ENCODE peak calls at places on chromosomes 2 and 18, in six cellular contexts. N is NT2/D1, B is SK-N-SH, X is K562, P is HepG2, M is HCT116. C is an unnamed sample.

GRCh38 chr2:142502402-142502801 is 371.6 kb upstream of the LRP1B start:
- DNase-seq in N (no peak), B (no peak), X (no peak), P (no peak), M (no peak), C (no peak)

GRCh38 chr18:63697261-63697660 is 5.5 kb upstream of the SERPINB11 start:
- DNase-seq in N (no peak), B (no peak), X (no peak), P (no peak), M (no peak), C (no peak)

GRCh38 chr18:3528251-3528650 is 78.3 kb downstream of the TGIF1 start:
- DNase-seq in N (no peak), B (no peak), X (no peak), P (no peak), M (no peak), C (no peak)

GRCh38 chr2:62201307-62201706 is 5.4 kb downstream of the B3GNT2 start:
- DNase-seq in N (no peak), B (no peak), X (no peak), P (no peak), M (no peak), C (no peak)

GRCh38 chr2:106316937-106317336 is 122.8 kb upstream of the UXS1 start:
- DNase-seq in N (no peak), B (no peak), X (no peak), P (no peak), M (no peak), C (no peak)

GRCh38 chr2:98917031-98917459 is 19.0 kb downstream of the CRACDL start:
- DNase-seq in N (no peak), B (no peak), X (no peak), P (no peak), M (peak; percentile 8), C (no peak)

GRCh38 chr18:7592305-7593071 is 25.4 kb downstream of the PTPRM start:
- DNase-seq in N (no peak), B (peak; percentile 36), X (no peak), P (no peak), M (no peak), C (no peak)

GRCh38 chr2:45353879-45354278 is 257.2 kb downstream of the SRBD1 start:
- DNase-seq in N (no peak), B (no peak), X (no peak), P (peak; percentile 51), M (no peak), C (no peak)

GRCh38 chr2:132448771-132449170 is 32.2 kb downstream of the GPR39 start:
- DNase-seq in N (peak; percentile 23), B (peak; percentile 37), X (no peak), P (no peak), M (no peak), C (no peak)

GRCh38 chr2:32061973-32062861 is 1.1 kb upstream of the SPAST start:
- DNase-seq in N (no peak), B (peak; percentile 50), X (peak; percentile 80), P (peak; percentile 78), M (no peak), C (no peak)

GRCh38 chr2:131022731-131023130 is 70.5 kb downstream of the FAM168B start:
- DNase-seq in N (no peak), B (no peak), X (no peak), P (no peak), M (no peak), C (no peak)

GRCh38 chr2:289362-290089 is 1.6 kb upstream of the ALKAL2 start:
- DNase-seq in N (no peak), B (peak; percentile 64), X (peak; percentile 75), P (no peak), M (no peak), C (no peak)

GRCh38 chr2:203690110-203691047 is 16.1 kb upstream of the CD28 start:
- DNase-seq in N (no peak), B (no peak), X (no peak), P (no peak), M (no peak), C (no peak)

GRCh38 chr2:174392706-174393105 is 2.8 kb upstream of the SCRN3 start:
- DNase-seq in N (no peak), B (no peak), X (no peak), P (no peak), M (no peak), C (no peak)

GRCh38 chr2:215431778-215432758 is 3.8 kb downstream of the FN1 start:
- DNase-seq in N (no peak), B (no peak), X (no peak), P (no peak), M (no peak), C (no peak)

GRCh38 chr2:217231212-217231611 is 371.3 kb upstream of the TNP1 start:
- DNase-seq in N (no peak), B (no peak), X (no peak), P (no peak), M (no peak), C (no peak)

GRCh38 chr18:13262839-13263691 is 44.5 kb downstream of the LDLRAD4 start:
- DNase-seq in N (no peak), B (no peak), X (no peak), P (no peak), M (no peak), C (no peak)

GRCh38 chr2:102256281-102256680 is 55.1 kb upstream of the IL1RL1 start:
- DNase-seq in N (no peak), B (no peak), X (no peak), P (no peak), M (no peak), C (no peak)

GRCh38 chr18:77009675-77010074 is 122.9 kb downstream of the MBP start:
- DNase-seq in N (no peak), B (no peak), X (no peak), P (no peak), M (no peak), C (no peak)

GRCh38 chr2:65431417-65432226 is 777 bp downstream of the SPRED2 start:
- DNase-seq in N (no peak), B (peak; percentile 68), X (peak; percentile 63), P (peak; percentile 37), M (no peak), C (no peak)
- TF ChIP-seq YY1 in N (no peak), B (peak; percentile 34), X (peak; percentile 61), P (peak; percentile 29), M (no peak), C (peak; percentile 91)

GRCh38 chr18:59605633-59606192 is 91.5 kb downstream of the CCBE1 start:
- DNase-seq in N (no peak), B (no peak), X (no peak), P (no peak), M (no peak), C (no peak)

GRCh38 chr18:59607471-59607870 is 89.8 kb downstream of the CCBE1 start:
- DNase-seq in N (no peak), B (no peak), X (no peak), P (no peak), M (no peak), C (no peak)

GRCh38 chr18:59604877-59605276 is 92.3 kb downstream of the CCBE1 start:
- DNase-seq in N (no peak), B (no peak), X (no peak), P (no peak), M (no peak), C (no peak)

GRCh38 chr18:59609654-59610053 is 87.6 kb downstream of the CCBE1 start:
- DNase-seq in N (no peak), B (no peak), X (no peak), P (no peak), M (no peak), C (no peak)

DNA sequence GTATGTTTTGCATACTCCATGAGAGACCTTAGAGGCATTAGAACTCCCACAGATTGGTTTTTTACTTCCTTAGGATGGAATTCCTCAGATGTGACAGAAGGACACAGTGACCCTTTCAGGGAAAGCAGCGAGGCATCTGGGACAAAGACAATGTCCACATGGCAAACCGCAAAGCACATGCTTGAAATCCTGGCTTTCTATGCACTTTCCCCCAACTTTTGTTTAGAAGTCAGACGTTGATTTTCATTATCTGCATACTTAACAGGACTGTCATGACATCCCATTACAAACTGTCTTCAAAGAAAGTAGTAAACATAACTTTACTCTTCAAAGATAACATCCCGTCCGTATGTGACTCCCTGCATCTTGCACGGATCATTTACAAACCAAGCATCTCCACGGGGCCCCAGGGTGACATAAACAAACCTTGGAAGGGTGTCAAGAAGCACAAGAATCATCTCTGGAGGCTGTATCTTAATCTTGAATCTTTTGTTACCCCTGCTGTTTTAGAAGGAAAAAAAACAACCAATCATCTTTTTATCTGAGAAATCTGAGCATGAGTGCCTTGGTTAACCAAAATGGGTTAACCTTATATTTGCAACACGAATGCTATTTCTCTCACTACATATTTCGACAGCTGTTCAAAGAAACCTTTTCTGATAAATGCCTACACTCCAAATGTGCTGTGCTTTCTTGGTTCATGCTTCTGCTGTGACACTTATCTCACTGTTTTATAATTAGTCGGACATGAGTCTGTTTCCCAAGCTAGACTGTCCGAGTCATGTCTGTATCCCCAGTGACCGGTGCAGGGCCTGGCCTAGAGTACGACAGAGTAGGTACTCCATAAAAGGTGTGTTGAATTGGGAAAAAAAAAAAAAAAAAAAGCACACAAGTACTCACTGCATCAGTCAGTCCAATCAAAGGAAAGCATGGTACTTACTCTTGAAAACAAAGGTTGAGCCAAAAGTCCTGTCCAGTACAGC is 90.7 kb downstream of the CCBE1 start:
- DNase-seq in N (no peak), B (no peak), X (no peak), P (no peak), M (no peak), C (no peak)
- TF ChIP-seq YY1 in N (no peak), B (no peak), X (no peak), P (no peak), M (no peak), C (no peak)

GRCh38 chr2:220334210-220334609 is 706.8 kb downstream of the SLC4A3 start:
- DNase-seq in N (no peak), B (no peak), X (no peak), P (no peak), M (no peak), C (no peak)
- TF ChIP-seq YY1 in N (no peak), B (no peak), X (no peak), P (no peak), M (no peak), C (no peak)

GRCh38 chr2:1882471-1882870 is 138.2 kb upstream of the PXDN start:
- DNase-seq in N (no peak), B (no peak), X (no peak), P (no peak), M (no peak), C (no peak)
- TF ChIP-seq YY1 in N (no peak), B (no peak), X (no peak), P (no peak), M (no peak), C (no peak)

C was measured in GM12878.